ENCODE peak calls at places on chromosomes 13 and 19, in ten cellular contexts. I, Q, U, W, L, T, O, F, R and S are unnamed samples.

GRCh38 chr13:110302154-110302553 is 4.8 kb downstream of the COL4A1 start:
- DNase-seq in L (no peak), W (no peak), U (no peak), Q (no peak), O (no peak), F (no peak), R (no peak), T (no peak), I (no peak), S (no peak)

GRCh38 chr19:51460164-51460992 is 2.1 kb upstream of the SIGLEC8 start:
- DNase-seq in I (peak), Q (no peak), U (no peak), F (no peak), R (peak), L (no peak), O (no peak), W (no peak), T (no peak), S (no peak)

GRCh38 chr13:97499181-97499580 is 65.2 kb downstream of the RAP2A start:
- DNase-seq in L (no peak), W (no peak), O (no peak), U (no peak), T (no peak), R (no peak), I (no peak), F (no peak), Q (no peak), S (no peak)

GRCh38 chr13:109869312-109870237 is 83.2 kb upstream of the IRS2 start:
- DNase-seq in T (no peak), O (peak), W (no peak), U (peak), Q (no peak), L (peak), I (no peak), F (no peak), R (peak), S (no peak)

GRCh38 chr13:77113496-77113895 is 86.5 kb upstream of the FBXL3 start:
- DNase-seq in R (no peak), T (no peak), I (no peak), F (no peak), U (no peak), O (no peak), W (no peak), Q (no peak), L (no peak), S (no peak)

GRCh38 chr19:46856062-46857022 is 4.5 kb upstream of the ARHGAP35 start:
- DNase-seq in L (peak), R (peak), I (peak), O (peak), Q (peak), U (peak), F (peak), T (peak), W (peak), S (peak)

GRCh38 chr19:1461862-1462261 is 11.9 kb downstream of the APC2 start:
- DNase-seq in F (no peak), T (no peak), L (no peak), W (no peak), I (no peak), R (no peak), U (no peak), Q (no peak), O (no peak), S (no peak)

GRCh38 chr19:58372311-58373133 is 8.3 kb downstream of the ZNF837 start:
- DNase-seq in O (peak), F (no peak), Q (no peak), L (no peak), R (no peak), T (no peak), U (no peak), W (no peak), I (no peak), S (no peak)

GRCh38 chr19:45428385-45429231 is 4.9 kb upstream of the ERCC1 start:
- DNase-seq in Q (no peak), O (peak), F (peak), T (no peak), I (peak), L (peak), W (no peak), U (no peak), R (peak), S (peak)

GRCh38 chr19:498591-498950 is 2.3 kb downstream of the MADCAM1 start:
- DNase-seq in U (no peak), W (no peak), L (no peak), F (no peak), O (no peak), Q (no peak), T (no peak), R (no peak), I (no peak), S (no peak)

GRCh38 chr13:93248627-93249047 is 22.0 kb downstream of the GPC6 start:
- DNase-seq in Q (no peak), R (peak), T (peak), L (no peak), I (peak), O (no peak), W (no peak), F (peak), U (no peak), S (no peak)

GRCh38 chr13:37878921-37879320 is 9.3 kb upstream of the TRPC4 start:
- DNase-seq in O (no peak), R (no peak), T (no peak), Q (no peak), L (no peak), U (no peak), F (no peak), I (no peak), W (no peak), S (no peak)

GRCh38 chr13:103605546-103606326 is 539.5 kb upstream of the SLC10A2 start:
- DNase-seq in F (no peak), L (no peak), Q (no peak), O (no peak), I (no peak), R (no peak), T (no peak), U (no peak), W (no peak), S (no peak)

GRCh38 chr19:36605839-36606478 is 846 bp downstream of the ZNF382 start:
- DNase-seq in U (no peak), R (no peak), T (no peak), Q (peak), F (no peak), I (peak), W (no peak), O (no peak), L (no peak), S (no peak)

GRCh38 chr13:68160466-68160865 is 930.3 kb upstream of the PCDH9 start:
- DNase-seq in Q (no peak), L (no peak), R (no peak), T (no peak), O (no peak), F (no peak), U (no peak), I (no peak), W (no peak), S (no peak)

GRCh38 chr19:53982611-53983010 is 8.8 kb upstream of the CACNG6 start:
- DNase-seq in I (peak), R (no peak), F (no peak), Q (no peak), T (no peak), U (no peak), L (peak), W (no peak), O (peak), S (no peak)

GRCh38 chr19:3455393-3455955 is 24.9 kb downstream of the SMIM24 start:
- DNase-seq in F (no peak), I (no peak), R (no peak), U (no peak), L (no peak), Q (no peak), T (no peak), W (no peak), O (no peak), S (no peak)

GRCh38 chr13:101627556-101627943 is 175.1 kb downstream of the ITGBL1 start:
- DNase-seq in R (no peak), O (no peak), F (no peak), I (peak), W (no peak), Q (no peak), L (no peak), T (no peak), U (no peak), S (no peak)

GRCh38 chr19:1062387-1063029 is 4.5 kb upstream of the ARHGAP45 start:
- DNase-seq in R (no peak), O (no peak), L (no peak), Q (peak), U (no peak), W (no peak), I (no peak), F (no peak), T (no peak), S (no peak)

GRCh38 chr19:12733369-12733896 is 1.1 kb downstream of the TRIR start:
- DNase-seq in U (no peak), W (no peak), Q (peak), R (no peak), L (no peak), F (no peak), O (no peak), T (no peak), I (peak), S (no peak)

GRCh38 chr13:113791226-113791625 is 32.2 kb downstream of the TMEM255B start:
- DNase-seq in T (no peak), R (no peak), I (no peak), O (no peak), F (no peak), L (no peak), Q (no peak), W (no peak), U (no peak), S (no peak)

GRCh38 chr19:29952646-29953045 is 10.6 kb downstream of the URI1 start:
- DNase-seq in O (no peak), F (no peak), I (no peak), Q (no peak), U (no peak), W (no peak), L (no peak), T (no peak), R (no peak), S (no peak)

GRCh38 chr19:50203281-50204080 is at the start of gene MYH14:
- DNase-seq in L (peak), F (no peak), O (peak), I (peak), T (no peak), U (no peak), W (peak), R (peak), Q (no peak), S (no peak)

GRCh38 chr13:43908156-43909126 is 28.7 kb downstream of the LACC1 start:
- DNase-seq in U (no peak), R (no peak), O (no peak), W (no peak), Q (no peak), T (peak), F (peak), I (peak), L (no peak), S (no peak)

GRCh38 chr13:111204438-111205177 is 89.5 kb downstream of the ARHGEF7 start:
- DNase-seq in O (peak), L (no peak), U (peak), I (peak), R (peak), W (peak), F (no peak), Q (no peak), T (no peak), S (no peak)

GRCh38 chr19:35559281-35559659 is 4.2 kb downstream of the ATP4A start:
- DNase-seq in Q (peak), L (no peak), W (no peak), U (no peak), T (no peak), R (no peak), O (no peak), F (no peak), I (no peak), S (no peak)

GRCh38 chr13:98110749-98111148 is 32.1 kb upstream of the FARP1 start:
- DNase-seq in I (no peak), W (no peak), O (no peak), Q (no peak), R (no peak), U (no peak), T (no peak), L (no peak), F (no peak), S (no peak)

GRCh38 chr19:14495678-14496028 is 274 bp downstream of the GIPC1 start:
- DNase-seq in U (no peak), Q (no peak), I (no peak), R (no peak), L (no peak), T (no peak), F (no peak), O (no peak), W (no peak), S (no peak)

GRCh38 chr13:74576504-74576903 is 442.3 kb upstream of the KLF12 start:
- DNase-seq in T (no peak), U (no peak), W (no peak), I (no peak), L (no peak), O (no peak), R (no peak), F (no peak), Q (no peak), S (no peak)

GRCh38 chr13:52969373-52969772 is 59.2 kb upstream of the OLFM4 start:
- DNase-seq in O (no peak), W (no peak), T (no peak), L (no peak), R (no peak), U (no peak), I (peak), F (no peak), Q (no peak), S (no peak)

GRCh38 chr19:41930926-41931592 is 2.8 kb upstream of the ERFL start:
- DNase-seq in U (no peak), L (no peak), F (no peak), Q (no peak), I (peak), T (no peak), O (no peak), R (no peak), W (no peak), S (no peak)
- TF ChIP-seq CTCF in U (peak), L (no peak), F (peak), Q (peak), I (peak), T (peak), O (peak), R (no peak), W (no peak), S (peak)

GRCh38 chr19:17716309-17716929 is 2.9 kb upstream of the MAP1S start:
- DNase-seq in U (no peak), O (no peak), F (no peak), R (no peak), L (no peak), T (no peak), I (no peak), W (no peak), Q (no peak), S (no peak)
- TF ChIP-seq CTCF in U (no peak), O (no peak), F (no peak), R (peak), L (no peak), T (peak), I (peak), W (peak), Q (no peak), S (no peak)

GRCh38 chr13:31631716-31632115 is 107.6 kb upstream of the RXFP2 start:
- DNase-seq in I (no peak), Q (no peak), T (no peak), W (no peak), U (no peak), L (no peak), F (no peak), R (no peak), O (no peak), S (no peak)

GRCh38 chr13:31625115-31625514 is 114.2 kb upstream of the RXFP2 start:
- DNase-seq in U (no peak), I (no peak), O (no peak), Q (no peak), W (no peak), F (no peak), R (no peak), L (no peak), T (no peak), S (no peak)

GRCh38 chr13:31627097-31627496 is 112.2 kb upstream of the RXFP2 start:
- DNase-seq in O (no peak), R (no peak), U (no peak), T (no peak), W (no peak), I (no peak), F (no peak), Q (no peak), L (no peak), S (no peak)

GRCh38 chr13:31631071-31631470 is 108.3 kb upstream of the RXFP2 start:
- DNase-seq in Q (no peak), O (no peak), L (no peak), T (no peak), R (no peak), I (no peak), U (no peak), W (no peak), F (no peak), S (no peak)

GRCh38 chr13:31629085-31629785 is 110.1 kb upstream of the RXFP2 start:
- DNase-seq in Q (no peak), O (no peak), U (no peak), L (no peak), W (no peak), I (no peak), F (no peak), T (no peak), R (no peak), S (no peak)
- TF ChIP-seq CTCF in Q (no peak), O (no peak), U (no peak), L (no peak), W (no peak), I (no peak), F (no peak), T (no peak), R (no peak), S (no peak)

DNA sequence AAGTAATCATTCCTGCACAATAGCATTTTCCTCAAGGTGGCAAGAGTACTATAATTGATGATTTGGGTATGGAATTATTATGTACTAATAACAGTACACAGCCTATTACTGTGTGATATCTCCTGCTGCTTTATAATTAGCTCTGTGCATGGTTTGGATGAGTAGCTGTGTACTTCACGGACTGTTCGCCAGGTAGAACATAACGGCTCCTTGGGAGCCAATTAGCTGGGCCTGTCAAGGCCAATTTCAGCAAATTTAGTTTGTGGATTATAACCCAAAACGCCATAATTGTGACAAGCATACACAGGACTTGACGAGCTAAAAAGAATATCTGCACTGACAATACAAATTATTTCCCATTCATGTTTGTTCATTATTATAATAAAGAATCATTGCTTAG is 1584.2 kb downstream of the SLITRK1 start:
- DNase-seq in Q (no peak), R (no peak), I (no peak), U (no peak), T (no peak), L (no peak), F (no peak), O (no peak), W (no peak), S (no peak)
- TF ChIP-seq CTCF in Q (no peak), R (no peak), I (no peak), U (no peak), T (no peak), L (no peak), F (no peak), O (no peak), W (no peak), S (no peak)

GRCh38 chr13:36453518-36453917 is 21.2 kb downstream of the CCNA1 start:
- DNase-seq in O (no peak), U (no peak), T (no peak), F (no peak), W (no peak), I (peak), Q (no peak), R (no peak), L (no peak), S (no peak)
- TF ChIP-seq CTCF in O (peak), U (peak), T (peak), F (no peak), W (no peak), I (peak), Q (peak), R (no peak), L (no peak), S (no peak)

GRCh38 chr13:22312405-22312803 is 641.5 kb downstream of the FGF9 start:
- DNase-seq in W (no peak), L (no peak), O (no peak), I (no peak), R (no peak), T (no peak), F (no peak), Q (no peak), U (no peak), S (no peak)
- TF ChIP-seq CTCF in W (no peak), L (no peak), O (no peak), I (no peak), R (no peak), T (no peak), F (no peak), Q (no peak), U (no peak), S (no peak)

DNA sequence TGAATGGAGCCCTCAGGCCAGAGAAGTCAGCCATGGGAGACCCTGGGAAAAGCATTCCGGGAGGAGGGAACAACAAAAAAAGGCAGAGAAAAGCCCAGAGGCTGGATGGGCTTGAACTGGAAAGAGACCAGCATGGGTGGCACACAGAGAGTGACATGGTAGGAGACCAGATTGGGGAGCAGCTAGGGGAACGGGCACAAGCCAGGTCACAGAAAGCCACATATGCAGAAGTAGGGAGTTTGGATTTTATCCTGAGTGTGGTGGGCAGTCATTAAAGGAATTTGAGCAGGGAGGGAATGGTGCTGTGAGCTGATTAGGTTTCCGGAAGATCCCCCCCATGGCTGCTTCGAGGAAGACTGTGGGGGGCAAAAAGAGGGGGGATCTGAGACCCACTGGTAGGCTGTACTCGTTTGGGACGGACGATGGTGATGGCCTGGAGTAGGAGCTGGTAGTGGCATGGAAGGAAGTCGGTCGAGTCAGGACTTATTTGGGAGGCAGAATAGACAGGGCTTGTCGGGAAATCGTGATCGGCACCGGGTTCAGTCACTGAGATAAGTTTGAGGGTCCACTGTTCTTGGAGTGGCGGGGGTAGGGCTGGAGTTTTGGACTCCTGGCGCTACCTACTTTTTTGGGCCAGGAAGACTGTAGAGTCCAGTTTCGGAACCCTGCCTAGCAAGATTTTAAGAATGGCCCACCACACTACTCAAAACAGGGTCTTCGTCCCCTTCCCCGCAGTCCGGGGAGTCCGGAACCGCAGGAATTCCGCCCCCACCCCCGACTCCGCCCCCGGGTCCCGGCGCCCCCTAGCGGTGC is 949 bp downstream of the SERTAD1 start:
- DNase-seq in T (no peak), L (no peak), W (no peak), R (no peak), U (no peak), Q (no peak), I (peak), O (no peak), F (no peak), S (no peak)
- TF ChIP-seq CTCF in T (no peak), L (no peak), W (no peak), R (no peak), U (no peak), Q (no peak), I (no peak), O (no peak), F (no peak), S (no peak)

GRCh38 chr19:48618916-48619691 is at the start of the genes RPL18 and SPHK2:
- DNase-seq in W (peak), R (peak), L (peak), Q (peak), U (peak), T (peak), O (peak), I (peak), F (peak), S (peak)
- TF ChIP-seq CTCF in W (no peak), R (no peak), L (no peak), Q (peak), U (no peak), T (no peak), O (no peak), I (no peak), F (no peak), S (no peak)

GRCh38 chr13:40017662-40018262 is 362.3 kb downstream of the COG6 start:
- DNase-seq in R (no peak), O (no peak), W (no peak), F (no peak), T (no peak), L (no peak), Q (no peak), U (no peak), I (no peak), S (no peak)

GRCh38 chr13:40013554-40013953 is 358.1 kb downstream of the COG6 start:
- DNase-seq in T (no peak), Q (no peak), I (no peak), O (no peak), R (no peak), W (no peak), F (no peak), L (no peak), U (no peak), S (no peak)

GRCh38 chr13:40016953-40017660 is 361.6 kb downstream of the COG6 start:
- DNase-seq in T (no peak), O (no peak), R (no peak), W (no peak), U (no peak), F (no peak), Q (no peak), L (no peak), I (no peak), S (no peak)
- TF ChIP-seq CTCF in T (no peak), O (no peak), R (no peak), W (no peak), U (no peak), F (no peak), Q (no peak), L (no peak), I (no peak), S (no peak)

GRCh38 chr13:58906329-58907007 is 1257.3 kb downstream of the DIAPH3 start:
- DNase-seq in F (no peak), U (no peak), Q (no peak), O (no peak), T (no peak), I (no peak), W (no peak), R (no peak), L (no peak), S (no peak)

GRCh38 chr13:58908019-58908679 is 1255.6 kb downstream of the DIAPH3 start:
- DNase-seq in R (no peak), O (no peak), T (no peak), F (no peak), U (no peak), I (no peak), L (no peak), Q (no peak), W (no peak), S (no peak)

GRCh38 chr13:58907347-58907746 is 1256.4 kb downstream of the DIAPH3 start:
- DNase-seq in U (no peak), O (no peak), I (no peak), R (no peak), Q (no peak), W (no peak), L (no peak), T (no peak), F (no peak), S (no peak)
- TF ChIP-seq CTCF in U (no peak), O (no peak), I (peak), R (no peak), Q (no peak), W (peak), L (no peak), T (peak), F (no peak), S (no peak)